ENCODE peak calls at places on chromosomes 6 and 20, in six cellular contexts. E is hepatocyte, W is HCT116, Y is OCI-LY7, U is GM23248, B is PC-3. T is an unnamed sample.
A peak's percentile ranks its signal among the peaks of the same experiment; 100 is the strongest.

GRCh38 chr6:170208651-170209353 is 82.1 kb downstream of the DLL1 start:
- DNase-seq in E (no peak), W (no peak), Y (no peak), U (no peak), B (no peak), T (no peak)

GRCh38 chr6:135195045-135195444 is 13.9 kb downstream of the MYB start:
- DNase-seq in E (no peak), W (no peak), Y (no peak), U (no peak), B (no peak), T (no peak)

GRCh38 chr6:129730477-129731165 is 20.6 kb upstream of the ARHGAP18 start:
- DNase-seq in E (peak; percentile 43), W (no peak), Y (peak; percentile 64), U (peak; percentile 37), B (peak; percentile 61), T (peak; percentile 52)

GRCh38 chr6:42331019-42331418 is 113.4 kb upstream of the MRPS10 start:
- DNase-seq in E (no peak), W (no peak), Y (no peak), U (no peak), B (no peak), T (no peak)

GRCh38 chr6:108947114-108947854 is 99.1 kb downstream of the ARMC2 start:
- DNase-seq in E (peak; percentile 58), W (no peak), Y (no peak), U (peak; percentile 79), B (peak; percentile 71), T (no peak)

GRCh38 chr6:37491161-37491829 is 8.4 kb downstream of the CCDC167 start:
- DNase-seq in E (no peak), W (no peak), Y (no peak), U (no peak), B (no peak), T (no peak)

GRCh38 chr6:115865914-115866313 is 194.8 kb downstream of the FRK start:
- DNase-seq in E (no peak), W (no peak), Y (no peak), U (no peak), B (no peak), T (no peak)

GRCh38 chr6:31087494-31088089 is 24.8 kb downstream of the C6orf15 start:
- DNase-seq in E (peak; percentile 95), W (peak; percentile 72), Y (peak; percentile 83), U (peak; percentile 93), B (peak; percentile 97), T (peak; percentile 97)

GRCh38 chr6:5865492-5866031 is 141.2 kb downstream of the NRN1 start:
- DNase-seq in E (no peak), W (no peak), Y (no peak), U (no peak), B (no peak), T (no peak)

GRCh38 chr6:88763160-88763559 is 200.3 kb downstream of the RNGTT start:
- DNase-seq in E (no peak), W (no peak), Y (peak; percentile 17), U (peak; percentile 14), B (peak; percentile 41), T (no peak)

GRCh38 chr6:82095091-82095490 is 152.5 kb downstream of the IBTK start:
- DNase-seq in E (no peak), W (no peak), Y (peak; percentile 20), U (no peak), B (no peak), T (peak; percentile 12)
- TF ChIP-seq EZH2phosphoT487 in E (no peak), W (no peak), Y (no peak), U (no peak), B (no peak), T (no peak)

GRCh38 chr20:62770916-62771315 is 25.4 kb upstream of the MRGBP start:
- DNase-seq in E (no peak), W (no peak), Y (no peak), U (no peak), B (no peak), T (no peak)
- TF ChIP-seq EZH2phosphoT487 in E (no peak), W (no peak), Y (no peak), U (no peak), B (no peak), T (no peak)

GRCh38 chr6:148192310-148192709 is 150.3 kb upstream of the SASH1 start:
- DNase-seq in E (no peak), W (no peak), Y (no peak), U (peak; percentile 97), B (peak; percentile 76), T (no peak)
- TF ChIP-seq EZH2phosphoT487 in E (no peak), W (no peak), Y (no peak), U (no peak), B (no peak), T (no peak)

GRCh38 chr6:85169189-85169588 is 280.7 kb upstream of the NT5E start:
- DNase-seq in E (no peak), W (no peak), Y (no peak), U (no peak), B (no peak), T (peak; percentile 11)
- TF ChIP-seq EZH2phosphoT487 in E (no peak), W (no peak), Y (no peak), U (no peak), B (no peak), T (no peak)

GRCh38 chr6:19849736-19850135 is 12.6 kb downstream of the ID4 start:
- DNase-seq in E (no peak), W (no peak), Y (no peak), U (no peak), B (no peak), T (no peak)

GRCh38 chr6:19852090-19852457 is 14.9 kb downstream of the ID4 start:
- DNase-seq in E (no peak), W (no peak), Y (no peak), U (no peak), B (no peak), T (no peak)

GRCh38 chr6:19849196-19849595 is 12.0 kb downstream of the ID4 start:
- DNase-seq in E (no peak), W (no peak), Y (no peak), U (no peak), B (no peak), T (no peak)

GRCh38 chr6:19848465-19848864 is 11.3 kb downstream of the ID4 start:
- DNase-seq in E (no peak), W (no peak), Y (no peak), U (no peak), B (no peak), T (no peak)

DNA sequence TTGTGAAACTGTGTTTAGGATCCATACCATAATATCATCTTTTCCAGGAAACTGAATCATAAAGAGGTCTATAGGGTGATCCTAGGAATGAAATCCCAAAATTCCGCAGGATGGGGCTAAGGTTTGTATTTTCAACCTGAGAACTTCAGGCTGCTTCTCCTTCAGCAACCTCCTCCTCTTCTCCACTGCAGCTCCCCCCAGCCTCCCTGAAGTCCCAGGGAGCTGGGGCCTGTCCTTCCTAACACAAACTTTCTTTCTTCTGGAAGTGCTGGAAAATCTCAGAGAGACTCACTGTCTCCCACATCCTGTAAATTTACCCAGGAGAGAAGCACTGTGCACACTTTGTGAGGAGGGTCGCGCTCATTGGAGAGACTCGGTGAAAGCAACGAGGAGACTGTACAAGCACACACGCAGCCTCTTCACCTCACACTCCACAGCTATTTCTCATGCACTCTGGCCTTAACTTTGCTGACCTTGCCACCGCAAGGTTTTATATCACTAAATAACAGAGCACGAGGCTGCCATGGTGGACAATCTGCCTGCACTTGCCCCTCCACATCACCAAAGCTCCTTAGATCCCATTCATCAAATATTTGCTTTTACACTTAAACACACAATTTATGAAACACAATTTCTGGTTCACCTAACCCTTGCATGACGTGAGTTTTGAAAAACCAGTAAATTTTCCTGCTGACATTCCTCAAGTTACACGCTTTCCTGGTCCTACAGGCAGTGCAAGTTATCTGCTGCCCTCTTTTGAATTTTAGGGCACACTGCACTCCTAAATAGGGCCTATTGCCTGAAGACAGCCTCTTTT is 14.3 kb downstream of the ID4 start:
- DNase-seq in E (peak; percentile 84), W (peak; percentile 49), Y (peak; percentile 72), U (peak; percentile 84), B (peak; percentile 90), T (peak; percentile 87)
- TF ChIP-seq EZH2phosphoT487 in E (no peak), W (no peak), Y (no peak), U (no peak), B (no peak), T (no peak)

T was measured in GM23338.